ENCODE peak calls at places on chromosomes 7 and 10, in ten cellular contexts. K, E, F, N, J, G, S, O, V and A are unnamed samples.

GRCh38 chr10:100519321-100520051 is at the start of gene SEC31B:
- DNase-seq in K (no peak), E (no peak), F (peak), N (no peak), J (no peak), G (no peak), S (no peak), O (no peak), V (no peak), A (no peak)

GRCh38 chr7:97733276-97734206 is 1.7 kb downstream of the TAC1 start:
- DNase-seq in K (no peak), E (peak), F (no peak), N (no peak), J (no peak), G (no peak), S (no peak), O (no peak), V (no peak), A (no peak)

GRCh38 chr10:113905756-113906155 is 51.3 kb downstream of the NHLRC2 start:
- DNase-seq in K (no peak), E (no peak), F (no peak), N (no peak), J (no peak), G (no peak), S (no peak), O (no peak), V (no peak), A (no peak)

GRCh38 chr10:110861930-110862677 is 9.6 kb upstream of the PDCD4 start:
- DNase-seq in K (no peak), E (no peak), F (no peak), N (no peak), J (no peak), G (no peak), S (no peak), O (no peak), V (no peak), A (no peak)

GRCh38 chr7:148919859-148920258 is 35.8 kb upstream of the EZH2 start:
- DNase-seq in K (no peak), E (no peak), F (no peak), N (no peak), J (no peak), G (no peak), S (no peak), O (no peak), V (no peak), A (peak)

GRCh38 chr7:70698219-70698832 is 433.6 kb upstream of the GALNT17 start:
- DNase-seq in K (no peak), E (peak), F (no peak), N (peak), J (peak), G (no peak), S (peak), O (peak), V (no peak), A (no peak)

GRCh38 chr7:5232485-5232837 is 42.4 kb downstream of the WIPI2 start:
- DNase-seq in K (no peak), E (no peak), F (no peak), N (no peak), J (no peak), G (no peak), S (no peak), O (no peak), V (no peak), A (no peak)

GRCh38 chr10:103800789-103801540 is 54.4 kb downstream of the SH3PXD2A start:
- DNase-seq in K (no peak), E (no peak), F (no peak), N (no peak), J (peak), G (peak), S (no peak), O (peak), V (peak), A (peak)

GRCh38 chr10:130193493-130194193 is 57.5 kb downstream of the GLRX3 start:
- DNase-seq in K (no peak), E (no peak), F (no peak), N (no peak), J (no peak), G (no peak), S (no peak), O (no peak), V (no peak), A (no peak)

GRCh38 chr10:123147635-123148413 is at the start of gene HMX2:
- DNase-seq in K (peak), E (peak), F (no peak), N (no peak), J (no peak), G (no peak), S (no peak), O (no peak), V (no peak), A (no peak)

GRCh38 chr10:85280014-85280413 is 951.6 kb downstream of the CCSER2 start:
- DNase-seq in K (no peak), E (no peak), F (no peak), N (no peak), J (no peak), G (no peak), S (no peak), O (peak), V (no peak), A (no peak)

GRCh38 chr7:118664498-118664897 is 440.0 kb downstream of the ANKRD7 start:
- DNase-seq in K (no peak), E (no peak), F (no peak), N (no peak), J (no peak), G (no peak), S (no peak), O (no peak), V (no peak), A (no peak)